ENCODE peak calls at places on chromosomes 3 and 15, in four cellular contexts. One of them, this sample, is unnamed.

GRCh38 chr15:99181544-99181943 is 67.8 kb downstream of the TTC23 start:
- DNase-seq in mesendoderm: peak; percentile 55
- DNase-seq in H1: no peak
- DNase-seq in IMR-90: no peak
- DNase-seq in this sample: no peak

GRCh38 chr3:157429703-157430102 is 6.9 kb upstream of the PTX3 start:
- DNase-seq in IMR-90: peak; percentile 51
- DNase-seq in mesendoderm: no peak
- DNase-seq in H1: no peak
- DNase-seq in this sample: no peak

GRCh38 chr15:96121066-96121465 is 209.4 kb upstream of the NR2F2 start:
- DNase-seq in H1: no peak
- DNase-seq in mesendoderm: no peak
- DNase-seq in IMR-90: no peak
- DNase-seq in this sample: no peak

GRCh38 chr15:55789066-55789660 is 46.2 kb upstream of the PRTG start:
- DNase-seq in H1: peak; percentile 88
- DNase-seq in mesendoderm: peak; percentile 69
- DNase-seq in IMR-90: no peak
- DNase-seq in this sample: peak; percentile 68

GRCh38 chr15:55334997-55335396 is 16.0 kb downstream of the PIGB start:
- DNase-seq in mesendoderm: no peak
- DNase-seq in H1: no peak
- DNase-seq in IMR-90: peak; percentile 89
- DNase-seq in this sample: no peak

GRCh38 chr3:31798840-31799239 is 182.2 kb downstream of the OSBPL10 start:
- DNase-seq in mesendoderm: no peak
- DNase-seq in H1: no peak
- DNase-seq in IMR-90: no peak
- DNase-seq in this sample: no peak

GRCh38 chr3:8964436-8965370 is 1.4 kb upstream of the RAD18 start:
- DNase-seq in H1: no peak
- DNase-seq in IMR-90: peak; percentile 70
- DNase-seq in mesendoderm: peak; percentile 58
- DNase-seq in this sample: peak; percentile 64

GRCh38 chr3:161149529-161149928 is 44.4 kb upstream of the B3GALNT1 start:
- DNase-seq in IMR-90: no peak
- DNase-seq in H1: no peak
- DNase-seq in mesendoderm: peak; percentile 41
- DNase-seq in this sample: no peak

GRCh38 chr3:52280046-52280445 is 1.6 kb upstream of the WDR82 start:
- DNase-seq in IMR-90: no peak
- DNase-seq in H1: no peak
- DNase-seq in mesendoderm: no peak
- DNase-seq in this sample: no peak

GRCh38 chr15:25176616-25176923 is 221.8 kb downstream of the SNRPN start:
- DNase-seq in mesendoderm: no peak
- DNase-seq in H1: no peak
- DNase-seq in IMR-90: no peak
- DNase-seq in this sample: peak; percentile 9

GRCh38 chr3:66393486-66394260 is 107.1 kb downstream of the LRIG1 start:
- DNase-seq in H1: no peak
- DNase-seq in IMR-90: peak; percentile 14
- DNase-seq in mesendoderm: no peak
- DNase-seq in this sample: no peak

GRCh38 chr3:50154840-50155490 is at the start of gene SEMA3F:
- DNase-seq in IMR-90: peak; percentile 56
- DNase-seq in H1: peak; percentile 83
- DNase-seq in mesendoderm: peak; percentile 73
- DNase-seq in this sample: peak; percentile 68

DNA sequence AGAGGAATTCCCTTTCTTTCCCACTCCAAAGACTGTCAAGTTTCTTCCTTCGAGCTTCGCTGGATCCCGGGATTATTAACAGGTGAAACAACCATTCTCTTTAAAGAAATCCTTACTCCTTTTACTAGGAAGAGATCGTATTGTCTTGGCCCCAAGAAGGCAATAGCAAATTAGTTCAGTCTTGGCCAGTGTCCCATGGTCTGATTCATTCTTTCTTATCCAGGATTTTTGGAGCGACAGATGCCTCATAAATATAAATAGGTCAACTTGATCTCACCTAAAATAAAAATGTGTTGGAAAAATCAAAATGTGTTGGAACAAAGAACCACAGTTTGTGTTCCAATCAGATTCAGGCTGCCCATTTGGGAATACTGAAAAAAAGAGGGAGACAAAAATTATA is 140.1 kb upstream of the TMEM108 start:
- DNase-seq in mesendoderm: no peak
- DNase-seq in IMR-90: no peak
- DNase-seq in H1: no peak
- DNase-seq in this sample: no peak
- H4K5ac ChIP-seq in mesendoderm: no peak overlapping the region
- H4K5ac ChIP-seq in IMR-90: no peak overlapping the region
- H4K5ac ChIP-seq in H1: no peak overlapping the region
- H4K5ac ChIP-seq in this sample: no peak overlapping the region

GRCh38 chr3:127222664-127223063 is 29.7 kb downstream of the PRR23E start:
- DNase-seq in mesendoderm: no peak
- DNase-seq in H1: no peak
- DNase-seq in IMR-90: no peak
- DNase-seq in this sample: no peak
- H3K18ac ChIP-seq in mesendoderm: no peak overlapping the region
- H3K18ac ChIP-seq in H1: no peak overlapping the region
- H3K18ac ChIP-seq in IMR-90: no peak overlapping the region
- H3K18ac ChIP-seq in this sample: no peak overlapping the region

DNA sequence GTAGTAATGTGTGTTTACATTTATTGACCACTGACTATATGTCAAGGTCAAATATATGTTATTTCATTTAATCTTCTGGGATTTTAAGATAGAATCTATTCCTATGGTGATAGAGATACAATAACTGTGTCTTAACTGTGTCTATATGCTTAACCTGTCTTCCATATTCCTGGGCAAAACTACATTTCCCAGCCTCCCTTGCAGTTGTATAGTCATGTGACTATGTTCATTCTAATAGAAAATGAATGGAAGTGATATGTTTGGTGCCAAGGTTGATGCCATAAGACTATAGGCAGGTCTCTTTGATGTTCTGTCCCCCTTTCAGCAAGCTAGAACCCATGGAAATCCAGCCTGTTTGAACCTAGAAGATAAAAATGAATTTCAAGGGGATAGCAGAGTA is 258.8 kb upstream of the PDZRN3 start:
- DNase-seq in mesendoderm: no peak
- DNase-seq in H1: no peak
- DNase-seq in IMR-90: no peak
- DNase-seq in this sample: no peak
- H4K5ac ChIP-seq in mesendoderm: no peak overlapping the region
- H4K5ac ChIP-seq in H1: no peak overlapping the region
- H4K5ac ChIP-seq in IMR-90: no peak overlapping the region
- H4K5ac ChIP-seq in this sample: no peak overlapping the region

GRCh38 chr15:90064931-90065681 is 37.2 kb downstream of the IDH2 start:
- DNase-seq in IMR-90: no peak
- DNase-seq in mesendoderm: peak; percentile 65
- DNase-seq in H1: no peak
- DNase-seq in this sample: no peak
- H3K18ac ChIP-seq in IMR-90: no peak overlapping the region
- H3K18ac ChIP-seq in mesendoderm: peak overlapping the region; percentile 25
- H3K18ac ChIP-seq in H1: peak overlapping the region; percentile 38
- H3K18ac ChIP-seq in this sample: peak overlapping the region; percentile 49

GRCh38 chr3:3629911-3630310 is 169.3 kb upstream of the LRRN1 start:
- DNase-seq in H1: no peak
- DNase-seq in IMR-90: peak; percentile 26
- DNase-seq in mesendoderm: no peak
- DNase-seq in this sample: no peak

GRCh38 chr3:3628676-3629328 is 170.4 kb upstream of the LRRN1 start:
- DNase-seq in H1: no peak
- DNase-seq in IMR-90: no peak
- DNase-seq in mesendoderm: no peak
- DNase-seq in this sample: no peak

GRCh38 chr3:3625461-3626271 is 173.6 kb upstream of the LRRN1 start:
- DNase-seq in H1: no peak
- DNase-seq in mesendoderm: peak; percentile 98
- DNase-seq in IMR-90: no peak
- DNase-seq in this sample: no peak

GRCh38 chr3:3631114-3631513 is 168.1 kb upstream of the LRRN1 start:
- DNase-seq in IMR-90: peak; percentile 2
- DNase-seq in mesendoderm: no peak
- DNase-seq in H1: no peak
- DNase-seq in this sample: no peak

GRCh38 chr3:3627104-3627503 is 172.1 kb upstream of the LRRN1 start:
- DNase-seq in IMR-90: no peak
- DNase-seq in H1: no peak
- DNase-seq in mesendoderm: peak; percentile 36
- DNase-seq in this sample: no peak
- H4K5ac ChIP-seq in IMR-90: no peak overlapping the region
- H4K5ac ChIP-seq in H1: no peak overlapping the region
- H4K5ac ChIP-seq in mesendoderm: no peak overlapping the region
- H4K5ac ChIP-seq in this sample: no peak overlapping the region

GRCh38 chr3:177197934-177198484 is 727 bp upstream of the TBL1XR1 start:
- DNase-seq in mesendoderm: no peak
- DNase-seq in IMR-90: no peak
- DNase-seq in H1: no peak
- DNase-seq in this sample: no peak
- H3K18ac ChIP-seq in mesendoderm: peak overlapping the region; percentile 99
- H3K18ac ChIP-seq in IMR-90: peak overlapping the region; percentile 98
- H3K18ac ChIP-seq in H1: peak overlapping the region; percentile 89
- H3K18ac ChIP-seq in this sample: peak overlapping the region; percentile 45

GRCh38 chr15:48149858-48150257 is 28.2 kb downstream of the MYEF2 start:
- DNase-seq in H1: no peak
- DNase-seq in mesendoderm: peak; percentile 27
- DNase-seq in IMR-90: peak; percentile 83
- DNase-seq in this sample: no peak
- H4K5ac ChIP-seq in H1: no peak overlapping the region
- H4K5ac ChIP-seq in mesendoderm: no peak overlapping the region
- H4K5ac ChIP-seq in IMR-90: peak overlapping the region; percentile 63
- H4K5ac ChIP-seq in this sample: no peak overlapping the region

This sample was measured in H9.